ENCODE peak calls at places on chromosomes 12 and 14, in five cellular contexts. P, E, T, C and L are unnamed samples.

GRCh38 chr12:67220065-67220464 is 49.1 kb upstream of the CAND1 start:
- DNase-seq in P (no peak), E (no peak), T (no peak), C (no peak), L (no peak)

GRCh38 chr12:113403435-113404415 is at the start of gene SDS:
- DNase-seq in P (no peak), E (peak), T (no peak), C (peak), L (no peak)

GRCh38 chr14:90644882-90645281 is 171.3 kb downstream of the TTC7B start:
- DNase-seq in P (no peak), E (peak), T (peak), C (no peak), L (no peak)

GRCh38 chr14:103867523-103867953 is 20.2 kb upstream of the PPP1R13B start:
- DNase-seq in P (no peak), E (peak), T (no peak), C (peak), L (no peak)

GRCh38 chr12:100857418-100857817 is 62.8 kb downstream of the ANO4 start:
- DNase-seq in P (no peak), E (no peak), T (no peak), C (no peak), L (no peak)

GRCh38 chr12:56377310-56377988 is 14.8 kb upstream of the APOF start:
- DNase-seq in P (no peak), E (peak), T (peak), C (no peak), L (no peak)

GRCh38 chr12:86331012-86331411 is 74.8 kb upstream of the MGAT4C start:
- DNase-seq in P (no peak), E (no peak), T (no peak), C (no peak), L (no peak)

GRCh38 chr12:16307843-16308475 is 30.5 kb upstream of the SLC15A5 start:
- DNase-seq in P (no peak), E (no peak), T (no peak), C (no peak), L (no peak)

GRCh38 chr12:29148065-29148957 is 767 bp upstream of the FAR2 start:
- DNase-seq in P (no peak), E (no peak), T (peak), C (no peak), L (no peak)

GRCh38 chr12:32804301-32804700 is 48.6 kb upstream of the YARS2 start:
- DNase-seq in P (no peak), E (no peak), T (no peak), C (no peak), L (no peak)

GRCh38 chr14:62213516-62213915 is 451.3 kb downstream of the SNAPC1 start:
- DNase-seq in P (no peak), E (peak), T (peak), C (no peak), L (no peak)

GRCh38 chr14:56487090-56487667 is 92.4 kb upstream of the TMEM260 start:
- DNase-seq in P (no peak), E (no peak), T (peak), C (peak), L (no peak)

GRCh38 chr14:50311337-50311973 is 574 bp downstream of the L2HGDH start:
- DNase-seq in P (no peak), E (no peak), T (peak), C (peak), L (peak)

GRCh38 chr14:103273847-103274615 is 60.0 kb upstream of the EIF5 start:
- DNase-seq in P (no peak), E (no peak), T (no peak), C (no peak), L (no peak)

GRCh38 chr12:32033411-32033810 is 73.2 kb upstream of the BICD1 start:
- DNase-seq in P (no peak), E (no peak), T (no peak), C (no peak), L (no peak)

GRCh38 chr14:32370720-32371119 is 41.6 kb downstream of the AKAP6 start:
- DNase-seq in P (no peak), E (peak), T (peak), C (no peak), L (no peak)

GRCh38 chr14:98177551-98177950 is 1094.4 kb downstream of the BCL11B start:
- DNase-seq in P (peak), E (no peak), T (no peak), C (no peak), L (no peak)

GRCh38 chr14:96581026-96581425 is 78.8 kb downstream of the PAPOLA start:
- DNase-seq in P (no peak), E (no peak), T (no peak), C (no peak), L (no peak)

GRCh38 chr14:69921052-69921451 is 41.8 kb downstream of the SMOC1 start:
- DNase-seq in P (no peak), E (no peak), T (peak), C (no peak), L (no peak)

GRCh38 chr12:122097641-122098364 is 19.2 kb downstream of the MLXIP start:
- DNase-seq in P (no peak), E (peak), T (no peak), C (no peak), L (no peak)

GRCh38 chr14:106586098-106586704 is 1059.8 kb downstream of the TMEM121 start:
- DNase-seq in P (peak), E (no peak), T (no peak), C (no peak), L (peak)